ENCODE peak calls at places on chromosome 9, in eight cellular contexts. Q is NCI-H1417; P is effector memory CD4-positive, alpha-beta T cell; H is HFFc6; I is LoVo; D is brain pericyte; F is T-helper 2 cell; S is GM04504. T is an unnamed sample.

GRCh38 chr9:82745919-82746318 is 317.0 kb downstream of the RASEF start:
- DNase-seq in Q (no peak), P (no peak), S (no peak), I (no peak), F (no peak), D (no peak), H (no peak), T (no peak)

GRCh38 chr9:3824589-3824988 is 298.8 kb upstream of the RFX3 start:
- DNase-seq in H (no peak), F (no peak), D (no peak), S (peak), I (no peak), P (no peak), Q (no peak), T (no peak)

GRCh38 chr9:118595719-118596305 is 773.4 kb downstream of the BRINP1 start:
- DNase-seq in D (no peak), H (peak), Q (peak), S (peak), P (no peak), F (no peak), I (no peak), T (no peak)

GRCh38 chr9:122265265-122265900 is 701 bp downstream of the MRRF start:
- DNase-seq in H (peak), Q (no peak), F (peak), I (peak), S (no peak), D (no peak), P (peak), T (peak)

GRCh38 chr9:82808478-82808877 is 254.5 kb downstream of the RASEF start:
- DNase-seq in D (no peak), H (no peak), I (no peak), F (no peak), Q (no peak), P (no peak), S (no peak), T (no peak)

GRCh38 chr9:88737031-88737430 is 202.1 kb downstream of the NXNL2 start:
- DNase-seq in P (no peak), D (no peak), Q (no peak), I (no peak), S (no peak), H (no peak), F (no peak), T (no peak)

GRCh38 chr9:69806642-69807041 is 14.0 kb upstream of the CFAP95 start:
- DNase-seq in S (no peak), F (no peak), Q (no peak), H (no peak), P (no peak), I (peak), D (no peak), T (no peak)

GRCh38 chr9:83020327-83020726 is 42.6 kb downstream of the RASEF start:
- DNase-seq in S (no peak), I (no peak), H (no peak), D (no peak), P (no peak), Q (no peak), F (no peak), T (no peak)

GRCh38 chr9:79572891-79573696 is 1.3 kb downstream of the TLE4 start:
- DNase-seq in P (peak), Q (peak), H (no peak), S (no peak), I (peak), F (peak), D (no peak), T (peak)

GRCh38 chr9:130599625-130600024 is 20.2 kb downstream of the FUBP3 start:
- DNase-seq in S (no peak), H (no peak), P (no peak), F (no peak), D (no peak), I (no peak), Q (no peak), T (no peak)

GRCh38 chr9:135101068-135101410 is 13.6 kb downstream of the OLFM1 start:
- DNase-seq in D (no peak), Q (no peak), I (no peak), P (no peak), S (no peak), H (no peak), F (no peak), T (no peak)

GRCh38 chr9:21558627-21559401 is 76.7 kb upstream of the IFNE start:
- DNase-seq in Q (peak), I (no peak), D (no peak), S (no peak), F (no peak), P (no peak), H (no peak), T (no peak)

GRCh38 chr9:2285411-2285810 is 270.3 kb downstream of the SMARCA2 start:
- DNase-seq in I (no peak), D (no peak), H (no peak), S (no peak), F (no peak), P (no peak), Q (peak), T (no peak)

GRCh38 chr9:7115606-7116005 is 357.8 kb downstream of the KDM4C start:
- DNase-seq in I (no peak), D (no peak), S (no peak), Q (no peak), F (no peak), P (no peak), H (no peak), T (peak)

T was measured in NCI-H146.